ENCODE peak calls at places on chromosomes 6 and 20, in six cellular contexts. C is ACHN; T is ovary; Q is stimulated activated naive CD8-positive, alpha-beta T cell treated with anti-CD3 and anti-CD28 coated beads, Interleukin-15, Interleukin-2, amounts not matched to agents 100 U/mL and 50 U/mL, for 24 hours; Z is fibroblast of the aortic adventitia; B is GM13977. S is an unnamed sample.

GRCh38 chr6:96015321-96015790 is 418 bp upstream of the FUT9 start:
- DNase-seq in C (peak; percentile 12), T (peak; percentile 6), Q (no peak), Z (no peak), B (no peak), S (no peak)

GRCh38 chr20:37920270-37920669 is 17.3 kb downstream of the VSTM2L start:
- DNase-seq in C (no peak), T (no peak), Q (no peak), Z (no peak), B (no peak), S (no peak)

GRCh38 chr6:37024665-37025337 is 19.3 kb downstream of the FGD2 start:
- DNase-seq in C (peak; percentile 70), T (no peak), Q (peak; percentile 74), Z (no peak), B (no peak), S (no peak)

GRCh38 chr6:44489912-44490604 is 102.6 kb downstream of the CDC5L start:
- DNase-seq in C (peak; percentile 86), T (peak; percentile 42), Q (no peak), Z (peak; percentile 99), B (no peak), S (peak; percentile 23)

GRCh38 chr6:155177369-155177961 is 86.3 kb upstream of the CLDN20 start:
- DNase-seq in C (peak; percentile 59), T (no peak), Q (peak; percentile 53), Z (peak; percentile 88), B (no peak), S (no peak)

GRCh38 chr6:128118401-128118800 is 217.5 kb upstream of the THEMIS start:
- DNase-seq in C (no peak), T (no peak), Q (no peak), Z (peak; percentile 42), B (no peak), S (no peak)

GRCh38 chr6:158912591-158912990 is 87.4 kb downstream of the RSPH3 start:
- DNase-seq in C (no peak), T (no peak), Q (no peak), Z (no peak), B (no peak), S (no peak)

GRCh38 chr6:40950986-40951730 is 87.9 kb downstream of the UNC5CL start:
- DNase-seq in C (peak; percentile 80), T (no peak), Q (no peak), Z (peak; percentile 27), B (no peak), S (no peak)

GRCh38 chr6:56372621-56373020 is 125.2 kb upstream of the COL21A1 start:
- DNase-seq in C (no peak), T (no peak), Q (no peak), Z (peak; percentile 74), B (no peak), S (no peak)

GRCh38 chr6:117352466-117353081 is 73.2 kb downstream of the ROS1 start:
- DNase-seq in C (peak; percentile 25), T (no peak), Q (no peak), Z (peak; percentile 39), B (peak; percentile 10), S (no peak)

GRCh38 chr6:2498224-2498623 is 252.5 kb downstream of the MYLK4 start:
- DNase-seq in C (peak; percentile 25), T (no peak), Q (no peak), Z (no peak), B (no peak), S (no peak)

GRCh38 chr6:131042664-131043063 is 20.4 kb downstream of the EPB41L2 start:
- DNase-seq in C (no peak), T (no peak), Q (no peak), Z (peak; percentile 87), B (no peak), S (no peak)

GRCh38 chr6:72081880-72082279 is 195.5 kb downstream of the RIMS1 start:
- DNase-seq in C (no peak), T (no peak), Q (no peak), Z (no peak), B (no peak), S (no peak)

GRCh38 chr6:137792160-137793033 is 74.7 kb upstream of the TNFAIP3 start:
- DNase-seq in C (no peak), T (no peak), Q (no peak), Z (no peak), B (no peak), S (no peak)

GRCh38 chr6:32979720-32980487 is 11.5 kb downstream of the BRD2 start:
- DNase-seq in C (no peak), T (no peak), Q (no peak), Z (no peak), B (no peak), S (no peak)

GRCh38 chr20:57247292-57247975 is 19.0 kb downstream of the BMP7 start:
- DNase-seq in C (no peak), T (no peak), Q (no peak), Z (no peak), B (no peak), S (no peak)

GRCh38 chr20:21302645-21303060 is 478 bp upstream of the XRN2 start:
- DNase-seq in C (no peak), T (no peak), Q (no peak), Z (no peak), B (no peak), S (no peak)

GRCh38 chr20:22805219-22805618 is 220.8 kb upstream of the FOXA2 start:
- DNase-seq in C (peak; percentile 60), T (no peak), Q (no peak), Z (peak; percentile 59), B (no peak), S (peak; percentile 24)

S was measured in GOT3.